ENCODE peak calls at places on chromosomes 16 and 17, in seven cellular contexts. W is HFF-Myc, T is breast epithelium, P is WTC11, M is mucosa of descending colon, U is left lung, R is astrocyte of the spinal cord. V is an unnamed sample.

GRCh38 chr16:57893559-57894389 is 77.2 kb downstream of the CNGB1 start:
- DNase-seq in W (no peak), T (no peak), P (no peak), M (no peak), U (peak; percentile 61), R (peak; percentile 72), V (peak; percentile 79)

GRCh38 chr16:51540259-51540658 is 389.2 kb upstream of the SALL1 start:
- DNase-seq in W (no peak), T (no peak), P (no peak), M (no peak), U (no peak), R (peak; percentile 58), V (no peak)

GRCh38 chr16:87431926-87432325 is 39.8 kb downstream of the MAP1LC3B start:
- DNase-seq in W (peak; percentile 81), T (no peak), P (no peak), M (no peak), U (peak; percentile 38), R (peak; percentile 88), V (peak; percentile 77)

GRCh38 chr17:59547131-59547915 is 18.1 kb upstream of the DHX40 start:
- DNase-seq in W (no peak), T (no peak), P (no peak), M (no peak), U (no peak), R (no peak), V (peak; percentile 20)

GRCh38 chr17:263773-264172 is 82.3 kb upstream of the DOC2B start:
- DNase-seq in W (no peak), T (peak; percentile 13), P (no peak), M (peak; percentile 37), U (no peak), R (no peak), V (no peak)

GRCh38 chr17:27438631-27439030 is 17.6 kb upstream of the KSR1 start:
- DNase-seq in W (no peak), T (no peak), P (no peak), M (no peak), U (no peak), R (no peak), V (no peak)

GRCh38 chr17:64343833-64344637 is 46.6 kb downstream of the PECAM1 start:
- DNase-seq in W (peak; percentile 43), T (peak; percentile 57), P (no peak), M (peak; percentile 71), U (peak; percentile 90), R (peak; percentile 34), V (peak; percentile 76)

GRCh38 chr17:10105513-10106001 is 92.8 kb downstream of the GAS7 start:
- DNase-seq in W (no peak), T (peak; percentile 55), P (no peak), M (no peak), U (no peak), R (no peak), V (peak; percentile 85)

GRCh38 chr16:23121024-23121423 is 28.2 kb downstream of the USP31 start:
- DNase-seq in W (no peak), T (no peak), P (no peak), M (no peak), U (no peak), R (no peak), V (peak; percentile 49)

GRCh38 chr17:30554839-30555751 is 77.9 kb downstream of the GOSR1 start:
- DNase-seq in W (no peak), T (no peak), P (peak; percentile 74), M (no peak), U (no peak), R (no peak), V (peak; percentile 32)

GRCh38 chr16:78704421-78704820 is 605.0 kb downstream of the WWOX start:
- DNase-seq in W (peak; percentile 4), T (no peak), P (no peak), M (no peak), U (no peak), R (peak; percentile 7), V (no peak)

GRCh38 chr16:66552288-66553143 is at the start of gene CKLF:
- DNase-seq in W (peak; percentile 65), T (peak; percentile 86), P (peak; percentile 85), M (peak; percentile 93), U (peak; percentile 88), R (peak; percentile 90), V (peak; percentile 87)

GRCh38 chr17:29760279-29760721 is 137.6 kb upstream of the CORO6 start:
- DNase-seq in W (no peak), T (no peak), P (no peak), M (no peak), U (no peak), R (peak; percentile 58), V (peak; percentile 64)

GRCh38 chr17:77400445-77400870 is 259.7 kb downstream of the SEC14L1 start:
- DNase-seq in W (no peak), T (no peak), P (peak; percentile 67), M (no peak), U (no peak), R (no peak), V (no peak)
- TF ChIP-seq CTCF in W (peak; percentile 56), T (no peak), P (no peak), M (no peak), U (no peak), R (peak; percentile 50), V (peak; percentile 35)

GRCh38 chr17:41254861-41255260 is 323 bp upstream of the KRTAP9-9 start:
- DNase-seq in W (no peak), T (no peak), P (no peak), M (no peak), U (no peak), R (no peak), V (no peak)
- TF ChIP-seq CTCF in W (no peak), T (no peak), P (no peak), M (no peak), U (no peak), R (no peak), V (no peak)

GRCh38 chr16:8899709-8900317 is 17.7 kb downstream of the LITAFD start:
- DNase-seq in W (no peak), T (no peak), P (no peak), M (no peak), U (no peak), R (no peak), V (no peak)
- TF ChIP-seq CTCF in W (no peak), T (no peak), P (no peak), M (no peak), U (no peak), R (no peak), V (no peak)

DNA sequence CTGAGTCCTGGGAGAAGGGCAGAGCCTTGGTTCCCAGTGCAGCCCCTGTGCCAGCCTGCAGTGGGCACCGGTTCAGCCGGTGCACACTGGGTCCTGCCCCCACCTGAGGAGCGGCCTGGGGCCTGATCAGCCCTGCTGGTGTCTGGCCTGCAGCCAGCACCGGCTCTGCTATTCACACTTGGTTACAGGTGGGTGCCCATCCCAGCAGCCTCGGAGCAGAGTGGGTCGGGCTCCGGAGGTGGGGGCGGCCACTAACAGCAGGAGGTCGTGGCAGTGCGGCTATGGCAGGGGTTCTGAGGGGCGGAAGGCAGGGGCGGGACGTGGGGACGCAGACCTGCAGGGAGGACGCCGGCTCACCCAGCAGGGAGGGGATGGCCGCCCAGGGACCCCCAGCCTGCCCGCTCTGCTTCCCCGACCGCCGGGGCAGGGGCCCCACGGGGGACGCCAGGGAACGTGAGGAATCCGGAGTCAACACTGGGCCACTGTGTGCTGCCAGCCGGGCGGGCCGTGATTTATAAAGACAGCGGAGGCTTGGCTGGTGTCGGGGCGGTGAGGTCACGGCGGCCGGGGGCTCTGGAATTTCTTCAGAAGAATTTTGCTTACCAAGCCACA is 20.3 kb downstream of the METRNL start:
- DNase-seq in W (no peak), T (no peak), P (no peak), M (peak; percentile 75), U (no peak), R (peak; percentile 69), V (peak; percentile 62)
- TF ChIP-seq CTCF in W (no peak), T (no peak), P (no peak), M (no peak), U (no peak), R (no peak), V (no peak)

DNA sequence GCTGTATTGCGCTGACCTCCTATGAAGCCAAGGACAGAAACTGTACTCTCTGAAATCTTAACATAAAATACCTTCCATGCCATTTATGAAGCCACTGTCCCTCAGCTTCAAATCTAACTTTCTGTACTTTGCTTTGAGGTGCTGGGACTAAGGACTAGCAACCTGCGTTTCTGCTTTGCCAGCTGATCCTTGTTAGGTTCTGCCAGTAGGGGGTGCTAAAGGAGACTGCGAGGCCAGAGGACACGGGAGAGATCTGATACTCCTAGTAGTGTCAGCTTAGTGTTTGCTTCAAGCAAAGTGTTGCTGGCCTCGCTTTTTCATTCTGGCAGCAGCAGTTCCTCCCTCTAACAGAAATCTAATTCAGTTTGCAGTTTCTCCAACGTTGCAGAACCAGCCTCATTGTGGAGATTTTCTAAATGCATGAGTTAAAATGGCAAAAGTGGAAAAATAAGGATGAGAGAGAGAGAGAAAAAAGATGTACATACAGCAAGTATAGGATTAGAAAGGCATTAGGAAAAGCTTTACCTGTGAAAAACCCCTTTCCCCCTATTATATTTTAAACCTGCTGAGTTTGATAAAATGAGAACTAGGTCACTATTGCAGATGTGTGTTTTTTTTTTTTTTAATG is 297.5 kb downstream of the CA10 start:
- DNase-seq in W (no peak), T (no peak), P (peak; percentile 60), M (no peak), U (no peak), R (no peak), V (no peak)
- TF ChIP-seq CTCF in W (peak; percentile 32), T (no peak), P (peak; percentile 42), M (peak; percentile 34), U (peak; percentile 42), R (peak; percentile 32), V (no peak)

GRCh38 chr16:89130448-89130847 is 36.8 kb downstream of the ACSF3 start:
- DNase-seq in W (no peak), T (no peak), P (no peak), M (no peak), U (no peak), R (no peak), V (no peak)
- TF ChIP-seq CTCF in W (no peak), T (no peak), P (no peak), M (no peak), U (no peak), R (no peak), V (no peak)